ENCODE peak calls at places on chromosomes 16 and 17, in seven cellular contexts. One of them, this sample, is unnamed. For H3K4me1, the result is how much of the 10 kb centered on the place peaks cover.

GRCh38 chr16:87465306-87465705 is 27.5 kb downstream of the ZCCHC14 start:
- DNase-seq in CD8-positive, alpha-beta T cell: no peak
- DNase-seq in body of pancreas: peak
- DNase-seq in thoracic aorta: peak
- DNase-seq in mesenchymal stem cell: peak
- DNase-seq in esophagus squamous epithelium: peak
- DNase-seq in heart left ventricle: peak
- DNase-seq in this sample: peak

GRCh38 chr17:4234406-4234805 is 29.4 kb downstream of the ANKFY1 start:
- DNase-seq in CD8-positive, alpha-beta T cell: no peak
- DNase-seq in heart left ventricle: no peak
- DNase-seq in thoracic aorta: no peak
- DNase-seq in body of pancreas: no peak
- DNase-seq in mesenchymal stem cell: no peak
- DNase-seq in esophagus squamous epithelium: no peak
- DNase-seq in this sample: no peak

GRCh38 chr17:76701471-76701967 is 9.2 kb downstream of the MXRA7 start:
- DNase-seq in esophagus squamous epithelium: no peak
- DNase-seq in heart left ventricle: no peak
- DNase-seq in body of pancreas: no peak
- DNase-seq in mesenchymal stem cell: no peak
- DNase-seq in thoracic aorta: no peak
- DNase-seq in CD8-positive, alpha-beta T cell: no peak
- DNase-seq in this sample: no peak

GRCh38 chr17:32239457-32239856 is 26.2 kb upstream of the RHBDL3 start:
- DNase-seq in body of pancreas: peak
- DNase-seq in esophagus squamous epithelium: no peak
- DNase-seq in heart left ventricle: no peak
- DNase-seq in CD8-positive, alpha-beta T cell: no peak
- DNase-seq in thoracic aorta: no peak
- DNase-seq in mesenchymal stem cell: no peak
- DNase-seq in this sample: no peak

GRCh38 chr16:20971420-20971819 is 70.8 kb downstream of the LYRM1 start:
- DNase-seq in esophagus squamous epithelium: no peak
- DNase-seq in mesenchymal stem cell: no peak
- DNase-seq in heart left ventricle: no peak
- DNase-seq in body of pancreas: no peak
- DNase-seq in thoracic aorta: no peak
- DNase-seq in CD8-positive, alpha-beta T cell: no peak
- DNase-seq in this sample: no peak

GRCh38 chr17:39045948-39046679 is 78.9 kb upstream of the FBXO47 start:
- DNase-seq in mesenchymal stem cell: no peak
- DNase-seq in body of pancreas: no peak
- DNase-seq in heart left ventricle: no peak
- DNase-seq in esophagus squamous epithelium: no peak
- DNase-seq in thoracic aorta: no peak
- DNase-seq in CD8-positive, alpha-beta T cell: no peak
- DNase-seq in this sample: no peak

GRCh38 chr17:42980766-42981397 is 517 bp downstream of the RUNDC1 start:
- DNase-seq in thoracic aorta: no peak
- DNase-seq in CD8-positive, alpha-beta T cell: peak
- DNase-seq in body of pancreas: peak
- DNase-seq in heart left ventricle: peak
- DNase-seq in mesenchymal stem cell: peak
- DNase-seq in esophagus squamous epithelium: no peak
- DNase-seq in this sample: peak

GRCh38 chr17:35906559-35907265 is 23.9 kb downstream of the RDM1 start:
- DNase-seq in thoracic aorta: no peak
- DNase-seq in heart left ventricle: no peak
- DNase-seq in body of pancreas: no peak
- DNase-seq in mesenchymal stem cell: no peak
- DNase-seq in esophagus squamous epithelium: no peak
- DNase-seq in CD8-positive, alpha-beta T cell: no peak
- DNase-seq in this sample: no peak

GRCh38 chr17:75271955-75272847 is 1.2 kb upstream of the MIF4GD start:
- DNase-seq in mesenchymal stem cell: no peak
- DNase-seq in thoracic aorta: no peak
- DNase-seq in heart left ventricle: peak
- DNase-seq in body of pancreas: no peak
- DNase-seq in esophagus squamous epithelium: no peak
- DNase-seq in CD8-positive, alpha-beta T cell: no peak
- DNase-seq in this sample: no peak

GRCh38 chr17:297758-298157 is 54.8 kb downstream of the RPH3AL start:
- DNase-seq in CD8-positive, alpha-beta T cell: no peak
- DNase-seq in thoracic aorta: no peak
- DNase-seq in body of pancreas: no peak
- DNase-seq in esophagus squamous epithelium: no peak
- DNase-seq in heart left ventricle: no peak
- DNase-seq in mesenchymal stem cell: no peak
- DNase-seq in this sample: no peak

GRCh38 chr17:301681-302299 is 50.8 kb downstream of the RPH3AL start:
- DNase-seq in body of pancreas: peak
- DNase-seq in heart left ventricle: peak
- DNase-seq in esophagus squamous epithelium: no peak
- DNase-seq in thoracic aorta: no peak
- DNase-seq in CD8-positive, alpha-beta T cell: no peak
- DNase-seq in mesenchymal stem cell: no peak
- DNase-seq in this sample: peak

GRCh38 chr17:298791-299450 is 53.7 kb downstream of the RPH3AL start:
- DNase-seq in mesenchymal stem cell: no peak
- DNase-seq in body of pancreas: peak
- DNase-seq in esophagus squamous epithelium: no peak
- DNase-seq in heart left ventricle: peak
- DNase-seq in CD8-positive, alpha-beta T cell: no peak
- DNase-seq in thoracic aorta: no peak
- DNase-seq in this sample: no peak

GRCh38 chr17:300881-301280 is 51.7 kb downstream of the RPH3AL start:
- DNase-seq in thoracic aorta: no peak
- DNase-seq in mesenchymal stem cell: no peak
- DNase-seq in body of pancreas: no peak
- DNase-seq in CD8-positive, alpha-beta T cell: no peak
- DNase-seq in esophagus squamous epithelium: no peak
- DNase-seq in heart left ventricle: no peak
- DNase-seq in this sample: no peak

DNA sequence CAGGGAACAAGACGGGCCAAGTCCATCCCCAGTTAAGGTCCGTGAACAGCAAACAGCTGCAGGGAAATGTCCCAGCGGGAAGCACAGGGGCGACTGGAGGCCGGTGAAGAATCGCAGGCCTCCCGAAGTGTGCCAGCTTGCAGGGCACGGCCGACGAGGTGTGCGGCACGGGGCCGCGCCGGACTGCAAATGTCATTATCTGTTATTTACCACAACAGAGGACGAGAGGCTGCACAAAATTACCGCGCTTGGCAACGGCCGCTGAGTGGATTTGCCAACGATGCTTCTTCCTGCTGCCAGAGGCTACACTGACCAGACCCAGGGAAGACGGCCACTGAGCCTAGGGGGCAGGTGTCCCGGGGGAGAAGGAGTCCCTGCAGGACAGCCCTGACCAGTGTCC is 53.1 kb downstream of the RPH3AL start:
- DNase-seq in mesenchymal stem cell: no peak
- DNase-seq in thoracic aorta: no peak
- DNase-seq in heart left ventricle: no peak
- DNase-seq in CD8-positive, alpha-beta T cell: no peak
- DNase-seq in esophagus squamous epithelium: no peak
- DNase-seq in body of pancreas: no peak
- DNase-seq in this sample: no peak
- H3K4me3 ChIP-seq in mesenchymal stem cell: no peak
- H3K4me3 ChIP-seq in thoracic aorta: no peak
- H3K4me3 ChIP-seq in heart left ventricle: no peak
- H3K4me3 ChIP-seq in CD8-positive, alpha-beta T cell: no peak
- H3K4me3 ChIP-seq in esophagus squamous epithelium: no peak
- H3K4me3 ChIP-seq in body of pancreas: no peak
- H3K4me3 ChIP-seq in this sample: no peak

DNA sequence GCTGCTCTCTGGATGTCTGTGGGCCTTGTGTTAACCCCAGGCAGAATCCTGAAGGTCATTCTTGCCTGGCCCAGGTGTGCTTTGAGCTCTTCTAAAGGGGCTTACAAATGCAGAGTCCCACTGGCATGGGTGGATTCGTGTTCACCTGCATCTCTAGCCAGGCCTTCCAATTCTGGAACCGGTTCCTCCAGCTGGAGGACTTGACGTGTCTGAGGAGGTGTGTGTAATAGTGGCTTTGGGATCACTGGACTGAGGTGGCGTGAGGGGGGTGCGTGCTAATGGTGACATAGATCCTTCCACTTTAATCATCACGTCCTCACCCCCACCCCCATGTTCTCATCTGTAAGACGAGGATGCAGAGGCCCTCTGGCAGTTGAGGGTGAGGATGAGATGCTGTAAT is 4.8 kb downstream of the GSE1 start:
- DNase-seq in CD8-positive, alpha-beta T cell: no peak
- DNase-seq in heart left ventricle: no peak
- DNase-seq in body of pancreas: no peak
- DNase-seq in esophagus squamous epithelium: no peak
- DNase-seq in mesenchymal stem cell: no peak
- DNase-seq in thoracic aorta: no peak
- DNase-seq in this sample: no peak
- H3K27ac ChIP-seq in CD8-positive, alpha-beta T cell: no peak
- H3K27ac ChIP-seq in heart left ventricle: no peak
- H3K27ac ChIP-seq in body of pancreas: peak
- H3K27ac ChIP-seq in esophagus squamous epithelium: no peak
- H3K27ac ChIP-seq in mesenchymal stem cell: no peak
- H3K27ac ChIP-seq in thoracic aorta: no peak
- H3K27ac ChIP-seq in this sample: no peak

DNA sequence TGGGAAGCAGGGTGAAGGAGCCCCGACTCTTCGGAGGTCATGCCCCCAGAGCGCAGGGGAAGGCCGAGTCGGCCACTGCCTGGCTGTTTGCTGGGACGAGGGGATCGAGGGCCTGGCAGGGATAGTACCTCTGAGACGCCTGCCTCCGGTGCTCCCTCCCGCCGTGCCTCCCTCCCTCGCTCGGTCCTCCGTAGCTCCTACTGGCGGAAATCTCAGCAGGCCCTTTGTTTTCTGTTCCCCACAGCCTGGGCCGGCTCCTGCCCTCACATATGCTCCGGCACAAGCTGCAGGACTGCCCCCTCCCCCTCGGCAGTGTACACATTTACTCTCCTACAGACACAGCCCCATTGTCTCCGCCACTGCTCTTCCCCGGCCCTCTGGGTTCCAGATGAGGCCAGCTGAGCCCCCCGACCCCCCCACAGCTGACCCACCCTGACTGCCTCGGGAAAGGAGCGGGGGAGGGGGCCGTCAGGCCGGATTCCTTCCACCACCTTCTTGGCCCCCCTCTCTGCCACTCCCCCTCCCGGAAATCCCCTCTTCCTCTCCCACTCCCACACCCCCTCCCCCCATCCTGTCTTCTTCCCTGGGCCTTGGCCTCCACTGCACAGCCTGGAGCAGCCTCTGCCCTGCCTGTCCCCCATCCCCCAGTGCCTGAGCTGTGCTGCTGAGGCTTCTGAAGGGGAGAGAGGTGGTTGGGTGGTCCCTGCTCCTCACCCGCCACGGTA is 1.4 kb downstream of the TRAF4 start:
- DNase-seq in esophagus squamous epithelium: no peak
- DNase-seq in body of pancreas: peak
- DNase-seq in thoracic aorta: no peak
- DNase-seq in mesenchymal stem cell: peak
- DNase-seq in heart left ventricle: peak
- DNase-seq in CD8-positive, alpha-beta T cell: no peak
- DNase-seq in this sample: peak
- H3K4me1 ChIP-seq in esophagus squamous epithelium: half or more
- H3K4me1 ChIP-seq in body of pancreas: half or more
- H3K4me1 ChIP-seq in thoracic aorta: half or more
- H3K4me1 ChIP-seq in mesenchymal stem cell: under half
- H3K4me1 ChIP-seq in heart left ventricle: under half
- H3K4me1 ChIP-seq in CD8-positive, alpha-beta T cell: under half
- H3K4me1 ChIP-seq in this sample: under half

GRCh38 chr17:40560592-40561293 is 4.5 kb downstream of the CCR7 start:
- DNase-seq in mesenchymal stem cell: peak
- DNase-seq in body of pancreas: no peak
- DNase-seq in esophagus squamous epithelium: no peak
- DNase-seq in thoracic aorta: no peak
- DNase-seq in CD8-positive, alpha-beta T cell: no peak
- DNase-seq in heart left ventricle: no peak
- DNase-seq in this sample: no peak

GRCh38 chr17:40558651-40559015 is 6.6 kb downstream of the CCR7 start:
- DNase-seq in body of pancreas: no peak
- DNase-seq in mesenchymal stem cell: no peak
- DNase-seq in esophagus squamous epithelium: no peak
- DNase-seq in heart left ventricle: peak
- DNase-seq in thoracic aorta: no peak
- DNase-seq in CD8-positive, alpha-beta T cell: no peak
- DNase-seq in this sample: no peak

GRCh38 chr17:40558300-40558584 is 7.0 kb downstream of the CCR7 start:
- DNase-seq in CD8-positive, alpha-beta T cell: no peak
- DNase-seq in thoracic aorta: no peak
- DNase-seq in mesenchymal stem cell: no peak
- DNase-seq in body of pancreas: no peak
- DNase-seq in esophagus squamous epithelium: no peak
- DNase-seq in heart left ventricle: no peak
- DNase-seq in this sample: no peak

GRCh38 chr17:40559954-40560591 is 5.2 kb downstream of the CCR7 start:
- DNase-seq in mesenchymal stem cell: peak
- DNase-seq in esophagus squamous epithelium: no peak
- DNase-seq in thoracic aorta: peak
- DNase-seq in body of pancreas: peak
- DNase-seq in heart left ventricle: peak
- DNase-seq in CD8-positive, alpha-beta T cell: peak
- DNase-seq in this sample: peak

DNA sequence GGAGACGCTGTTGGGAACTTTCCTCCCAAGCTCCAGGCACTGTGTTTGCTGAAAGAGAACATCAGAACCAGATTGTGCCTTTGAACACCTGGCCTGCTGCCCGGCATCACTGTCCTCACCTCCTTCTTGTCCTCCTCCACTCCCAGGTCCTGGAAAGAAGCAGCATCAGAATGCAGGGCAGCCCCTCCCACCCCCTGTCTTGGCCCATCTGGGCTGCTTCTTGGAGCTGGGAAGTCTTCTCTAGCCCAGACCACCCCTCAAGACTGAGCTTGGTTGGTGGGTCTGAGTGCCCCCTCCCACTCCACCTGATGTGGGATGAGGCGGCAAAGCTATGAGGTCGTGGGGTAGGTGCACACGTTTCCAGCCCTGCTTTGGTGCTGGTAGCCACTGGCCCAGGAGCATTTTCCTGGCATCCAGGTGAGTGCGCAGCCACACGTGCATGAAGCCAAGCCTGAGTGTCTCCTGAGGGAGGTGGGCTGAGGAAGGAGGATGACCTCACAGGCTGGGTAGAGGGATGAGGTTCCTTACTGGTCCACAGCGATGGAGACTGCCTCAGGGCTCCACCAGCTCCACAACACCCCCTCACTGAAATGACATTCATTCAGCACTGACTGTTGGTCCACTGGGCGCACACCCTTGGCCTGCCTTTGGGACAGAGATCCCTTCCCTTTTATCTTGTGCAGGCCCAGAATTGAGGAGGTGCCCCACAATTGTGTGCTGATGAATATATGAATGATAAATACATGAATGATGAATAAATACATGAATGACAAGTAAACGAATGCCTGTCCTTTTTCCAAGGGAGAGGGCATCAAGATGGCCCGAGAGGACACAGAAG is 6.0 kb downstream of the CCR7 start:
- DNase-seq in body of pancreas: no peak
- DNase-seq in thoracic aorta: no peak
- DNase-seq in CD8-positive, alpha-beta T cell: no peak
- DNase-seq in esophagus squamous epithelium: no peak
- DNase-seq in mesenchymal stem cell: no peak
- DNase-seq in heart left ventricle: peak
- DNase-seq in this sample: no peak
- H3K4me3 ChIP-seq in body of pancreas: no peak
- H3K4me3 ChIP-seq in thoracic aorta: no peak
- H3K4me3 ChIP-seq in CD8-positive, alpha-beta T cell: peak
- H3K4me3 ChIP-seq in esophagus squamous epithelium: no peak
- H3K4me3 ChIP-seq in mesenchymal stem cell: no peak
- H3K4me3 ChIP-seq in heart left ventricle: no peak
- H3K4me3 ChIP-seq in this sample: no peak